ENCODE peak calls at places on chromosomes 6 and 20, in nine cellular contexts. J, K, T, V, L, R, S, I and M are unnamed samples.

GRCh38 chr6:62288562-62288961 is 2.5 kb upstream of the KHDRBS2 start:
- DNase-seq in J (no peak), K (no peak), T (no peak), V (no peak), L (no peak), R (no peak), S (no peak), I (no peak), M (no peak)

GRCh38 chr6:19664050-19664449 is 173.1 kb upstream of the ID4 start:
- DNase-seq in J (no peak), K (no peak), T (no peak), V (no peak), L (no peak), R (no peak), S (no peak), I (no peak), M (no peak)

GRCh38 chr6:35048631-35049083 is 92.5 kb downstream of the TCP11 start:
- DNase-seq in J (no peak), K (no peak), T (no peak), V (no peak), L (peak), R (no peak), S (no peak), I (no peak), M (no peak)

GRCh38 chr6:162421004-162421403 is 306.6 kb downstream of the PRKN start:
- DNase-seq in J (no peak), K (no peak), T (no peak), V (no peak), L (no peak), R (no peak), S (no peak), I (no peak), M (no peak)

GRCh38 chr20:35444226-35444625 is 6.2 kb upstream of the GDF5 start:
- DNase-seq in J (no peak), K (no peak), T (no peak), V (no peak), L (no peak), R (no peak), S (no peak), I (no peak), M (no peak)

GRCh38 chr6:33147807-33148666 is 44.2 kb downstream of the COL11A2 start:
- DNase-seq in J (no peak), K (no peak), T (no peak), V (no peak), L (no peak), R (no peak), S (peak), I (no peak), M (peak)

GRCh38 chr20:15319444-15319843 is 982.0 kb upstream of the FLRT3 start:
- DNase-seq in J (no peak), K (no peak), T (no peak), V (no peak), L (no peak), R (no peak), S (no peak), I (no peak), M (no peak)

GRCh38 chr6:134351615-134352474 is 33.9 kb upstream of the SGK1 start:
- DNase-seq in J (no peak), K (no peak), T (no peak), V (no peak), L (no peak), R (no peak), S (no peak), I (no peak), M (no peak)

GRCh38 chr6:25170640-25171039 is 108.5 kb upstream of the CARMIL1 start:
- DNase-seq in J (no peak), K (no peak), T (no peak), V (no peak), L (no peak), R (no peak), S (no peak), I (no peak), M (no peak)

GRCh38 chr20:51554538-51555165 is 12.1 kb upstream of the NFATC2 start:
- DNase-seq in J (no peak), K (no peak), T (no peak), V (no peak), L (no peak), R (no peak), S (peak), I (no peak), M (peak)

GRCh38 chr6:105113422-105113821 is 66.4 kb downstream of the POPDC3 start:
- DNase-seq in J (no peak), K (no peak), T (no peak), V (no peak), L (no peak), R (no peak), S (no peak), I (no peak), M (no peak)

GRCh38 chr20:17617212-17617867 is 47.5 kb downstream of the DSTN start:
- DNase-seq in J (no peak), K (peak), T (peak), V (peak), L (peak), R (no peak), S (no peak), I (peak), M (no peak)

GRCh38 chr6:139984317-139984716 is 609.9 kb upstream of the CITED2 start:
- DNase-seq in J (no peak), K (no peak), T (no peak), V (no peak), L (no peak), R (no peak), S (no peak), I (no peak), M (no peak)

GRCh38 chr20:38789503-38790209 is 15.8 kb upstream of the PPP1R16B start:
- DNase-seq in J (no peak), K (no peak), T (no peak), V (no peak), L (no peak), R (no peak), S (peak), I (no peak), M (peak)

GRCh38 chr6:106749611-106750010 is 120.2 kb downstream of the QRSL1 start:
- DNase-seq in J (no peak), K (no peak), T (no peak), V (no peak), L (no peak), R (no peak), S (peak), I (no peak), M (peak)

GRCh38 chr6:169171951-169172350 is 81.7 kb downstream of the THBS2 start:
- DNase-seq in J (no peak), K (no peak), T (no peak), V (peak), L (no peak), R (no peak), S (peak), I (no peak), M (no peak)

GRCh38 chr6:42259286-42259685 is 41.6 kb upstream of the MRPS10 start:
- DNase-seq in J (no peak), K (no peak), T (no peak), V (no peak), L (no peak), R (no peak), S (no peak), I (no peak), M (no peak)

GRCh38 chr20:61576372-61576771 is 324.3 kb downstream of the CDH4 start:
- DNase-seq in J (no peak), K (no peak), T (no peak), V (no peak), L (no peak), R (no peak), S (no peak), I (no peak), M (no peak)

GRCh38 chr6:117477988-117478852 is 4.3 kb upstream of the DCBLD1 start:
- DNase-seq in J (no peak), K (no peak), T (no peak), V (no peak), L (no peak), R (no peak), S (no peak), I (peak), M (no peak)

GRCh38 chr20:38878798-38879197 is 47.4 kb upstream of the FAM83D start:
- DNase-seq in J (no peak), K (no peak), T (no peak), V (no peak), L (no peak), R (peak), S (no peak), I (no peak), M (peak)

GRCh38 chr20:63854766-63855362 is 6.4 kb upstream of the ABHD16B start:
- DNase-seq in J (no peak), K (no peak), T (no peak), V (no peak), L (no peak), R (no peak), S (no peak), I (no peak), M (no peak)

GRCh38 chr6:52362443-52363221 is 681 bp downstream of the PAQR8 start:
- DNase-seq in J (no peak), K (no peak), T (peak), V (peak), L (peak), R (no peak), S (peak), I (peak), M (no peak)

GRCh38 chr6:108116781-108117426 is 42.4 kb upstream of the OSTM1 start:
- DNase-seq in J (no peak), K (no peak), T (no peak), V (no peak), L (no peak), R (no peak), S (no peak), I (no peak), M (no peak)

GRCh38 chr20:4234664-4235063 is 219.3 kb upstream of the RNF24 start:
- DNase-seq in J (no peak), K (no peak), T (no peak), V (no peak), L (no peak), R (no peak), S (no peak), I (no peak), M (no peak)

GRCh38 chr20:4234128-4234527 is 218.8 kb upstream of the RNF24 start:
- DNase-seq in J (no peak), K (no peak), T (no peak), V (no peak), L (peak), R (no peak), S (peak), I (no peak), M (peak)

GRCh38 chr20:4235512-4236043 is 220.2 kb upstream of the RNF24 start:
- DNase-seq in J (no peak), K (no peak), T (no peak), V (no peak), L (no peak), R (no peak), S (no peak), I (no peak), M (no peak)

GRCh38 chr20:4230651-4231050 is 215.3 kb upstream of the RNF24 start:
- DNase-seq in J (no peak), K (no peak), T (no peak), V (no peak), L (no peak), R (no peak), S (peak), I (no peak), M (no peak)

DNA sequence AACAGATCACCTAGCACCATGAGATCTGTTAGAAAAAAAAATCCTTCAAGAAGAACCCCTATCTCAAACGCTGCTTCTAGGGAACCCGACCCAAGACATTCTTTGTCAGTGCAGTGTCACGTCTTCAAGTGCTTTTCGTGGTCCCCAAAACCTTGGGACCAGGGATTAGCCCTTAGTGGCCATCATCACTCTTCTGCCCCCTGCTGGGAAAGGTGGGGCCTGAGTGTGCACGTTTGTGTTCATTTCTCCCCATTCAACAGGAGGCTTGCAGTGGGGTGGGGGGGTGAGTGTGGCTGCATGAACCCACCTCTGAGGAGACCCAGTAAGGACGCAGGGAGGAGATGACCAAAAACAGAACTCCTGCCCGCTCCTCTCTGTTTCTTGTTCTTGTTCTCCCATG is 218.2 kb upstream of the RNF24 start:
- DNase-seq in J (no peak), K (no peak), T (no peak), V (no peak), L (no peak), R (no peak), S (no peak), I (no peak), M (no peak)
- TF ChIP-seq CTCF in J (peak), K (no peak), T (no peak), V (no peak), L (no peak), R (peak), S (no peak), I (no peak), M (no peak)

DNA sequence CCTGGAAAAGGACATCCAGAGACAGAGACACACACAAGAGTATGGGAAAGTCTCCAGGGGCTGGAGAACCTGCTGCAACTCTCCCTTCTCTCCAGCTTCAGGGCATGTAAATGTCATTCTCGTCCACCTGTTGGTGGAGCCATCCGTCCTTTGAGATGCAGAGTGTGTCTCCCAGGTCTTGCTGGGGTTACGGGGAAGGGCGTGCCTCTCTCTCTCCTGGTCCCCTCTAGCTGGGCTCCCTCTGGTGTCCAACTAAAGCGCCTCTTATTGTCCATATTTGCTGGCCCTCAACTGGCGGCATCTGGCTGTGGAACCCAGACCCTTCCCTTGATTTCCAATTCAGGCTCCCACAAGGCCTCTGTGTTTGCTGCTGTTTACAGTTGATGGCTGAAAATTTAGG is 244.1 kb downstream of the BMP7 start:
- DNase-seq in J (no peak), K (no peak), T (no peak), V (no peak), L (no peak), R (no peak), S (no peak), I (no peak), M (no peak)
- TF ChIP-seq CTCF in J (no peak), K (peak), T (no peak), V (no peak), L (no peak), R (no peak), S (no peak), I (no peak), M (no peak)

GRCh38 chr6:165060636-165061190 is 248.7 kb downstream of the C6orf118 start:
- DNase-seq in J (no peak), K (no peak), T (no peak), V (no peak), L (no peak), R (no peak), S (no peak), I (no peak), M (no peak)

GRCh38 chr6:165052561-165053500 is 256.6 kb downstream of the C6orf118 start:
- DNase-seq in J (no peak), K (no peak), T (no peak), V (no peak), L (no peak), R (no peak), S (no peak), I (no peak), M (no peak)

GRCh38 chr6:165059032-165059431 is 250.4 kb downstream of the C6orf118 start:
- DNase-seq in J (no peak), K (no peak), T (no peak), V (no peak), L (no peak), R (peak), S (peak), I (no peak), M (peak)

GRCh38 chr6:165056292-165056691 is 253.1 kb downstream of the C6orf118 start:
- DNase-seq in J (no peak), K (no peak), T (no peak), V (no peak), L (no peak), R (no peak), S (no peak), I (no peak), M (no peak)

GRCh38 chr6:165055231-165055630 is 254.2 kb downstream of the C6orf118 start:
- DNase-seq in J (no peak), K (no peak), T (no peak), V (no peak), L (no peak), R (no peak), S (no peak), I (no peak), M (peak)
- TF ChIP-seq CTCF in J (no peak), K (no peak), T (no peak), V (no peak), L (no peak), R (no peak), S (no peak), I (no peak), M (no peak)

DNA sequence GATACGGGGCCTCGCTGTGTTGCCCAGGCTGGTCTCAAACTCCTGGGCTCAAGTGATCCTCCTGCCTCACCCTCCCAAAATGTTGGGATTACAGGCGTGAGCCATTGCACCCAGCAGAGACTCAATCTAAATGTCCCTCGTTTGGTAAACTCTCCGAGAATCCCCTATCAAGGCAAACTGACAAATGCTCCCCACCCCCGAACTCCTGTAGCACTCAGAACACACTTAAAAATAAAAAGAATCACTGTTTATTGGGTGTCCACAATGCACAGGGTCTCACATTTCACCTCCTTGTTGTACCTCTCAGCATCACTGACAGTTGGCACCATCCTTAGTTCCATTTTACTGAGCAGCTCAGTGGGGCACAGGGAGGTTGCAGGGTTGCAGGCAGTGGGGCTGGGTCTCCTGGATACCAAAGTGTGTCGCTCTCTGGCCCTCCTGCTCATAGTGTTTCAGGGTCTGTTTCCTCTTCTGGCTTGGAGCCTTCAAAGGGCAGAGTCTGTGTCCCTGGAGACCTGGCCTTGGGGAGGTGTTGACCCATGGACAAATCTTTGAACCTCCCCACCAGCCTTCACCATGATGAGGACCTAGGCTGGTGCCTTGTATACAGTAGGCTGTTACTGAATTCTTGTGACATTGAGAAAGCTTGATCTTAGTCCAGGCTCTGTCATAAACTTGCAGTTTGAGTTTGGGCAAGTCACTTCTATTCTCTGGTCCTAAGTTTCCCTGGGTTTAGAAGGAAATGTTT is 8.6 kb upstream of the SRC start:
- DNase-seq in J (no peak), K (no peak), T (no peak), V (no peak), L (no peak), R (no peak), S (no peak), I (no peak), M (no peak)
- TF ChIP-seq CTCF in J (no peak), K (no peak), T (no peak), V (no peak), L (no peak), R (no peak), S (no peak), I (no peak), M (no peak)